ENCODE peak calls at places on chromosomes 1 and 21, in five cellular contexts. One of them, this sample, is unnamed.

GRCh38 chr1:153608742-153609584 is 4.0 kb downstream of the S100A16 start:
- DNase-seq in upper lobe of right lung: peak
- DNase-seq in retinal pigment epithelial cell: peak
- DNase-seq in choroid plexus epithelial cell: peak
- DNase-seq in CD4-positive, alpha-beta memory T cell: no peak
- DNase-seq in this sample: no peak

GRCh38 chr1:112855152-112855836 is 100.7 kb downstream of the SLC16A1 start:
- DNase-seq in choroid plexus epithelial cell: no peak
- DNase-seq in upper lobe of right lung: no peak
- DNase-seq in CD4-positive, alpha-beta memory T cell: no peak
- DNase-seq in retinal pigment epithelial cell: no peak
- DNase-seq in this sample: no peak

GRCh38 chr1:207896547-207896946 is 14.4 kb downstream of the CD34 start:
- DNase-seq in retinal pigment epithelial cell: no peak
- DNase-seq in CD4-positive, alpha-beta memory T cell: no peak
- DNase-seq in upper lobe of right lung: no peak
- DNase-seq in choroid plexus epithelial cell: no peak
- DNase-seq in this sample: no peak

GRCh38 chr1:153217212-153217611 is at the start of gene PRR9:
- DNase-seq in choroid plexus epithelial cell: no peak
- DNase-seq in retinal pigment epithelial cell: no peak
- DNase-seq in upper lobe of right lung: no peak
- DNase-seq in CD4-positive, alpha-beta memory T cell: no peak
- DNase-seq in this sample: peak

GRCh38 chr1:98457212-98457611 is 204.3 kb upstream of the SNX7 start:
- DNase-seq in choroid plexus epithelial cell: no peak
- DNase-seq in upper lobe of right lung: no peak
- DNase-seq in retinal pigment epithelial cell: no peak
- DNase-seq in CD4-positive, alpha-beta memory T cell: no peak
- DNase-seq in this sample: no peak

GRCh38 chr1:42736152-42736551 is 3.9 kb downstream of the CLDN19 start:
- DNase-seq in choroid plexus epithelial cell: peak
- DNase-seq in upper lobe of right lung: no peak
- DNase-seq in CD4-positive, alpha-beta memory T cell: no peak
- DNase-seq in retinal pigment epithelial cell: no peak
- DNase-seq in this sample: no peak

GRCh38 chr1:118461154-118461553 is 276.1 kb upstream of the SPAG17 start:
- DNase-seq in CD4-positive, alpha-beta memory T cell: no peak
- DNase-seq in retinal pigment epithelial cell: no peak
- DNase-seq in choroid plexus epithelial cell: peak
- DNase-seq in upper lobe of right lung: no peak
- DNase-seq in this sample: peak

GRCh38 chr1:165851034-165851658 is 23.7 kb downstream of the UCK2 start:
- DNase-seq in CD4-positive, alpha-beta memory T cell: no peak
- DNase-seq in choroid plexus epithelial cell: peak
- DNase-seq in retinal pigment epithelial cell: no peak
- DNase-seq in upper lobe of right lung: no peak
- DNase-seq in this sample: peak

GRCh38 chr1:91673603-91674002 is 173.0 kb downstream of the CDC7 start:
- DNase-seq in retinal pigment epithelial cell: no peak
- DNase-seq in upper lobe of right lung: no peak
- DNase-seq in CD4-positive, alpha-beta memory T cell: no peak
- DNase-seq in choroid plexus epithelial cell: peak
- DNase-seq in this sample: no peak

GRCh38 chr1:6880951-6881690 is 95.9 kb downstream of the CAMTA1 start:
- DNase-seq in retinal pigment epithelial cell: no peak
- DNase-seq in CD4-positive, alpha-beta memory T cell: no peak
- DNase-seq in upper lobe of right lung: no peak
- DNase-seq in choroid plexus epithelial cell: peak
- DNase-seq in this sample: no peak

GRCh38 chr1:100581096-100581705 is 43.3 kb downstream of the GPR88 start:
- DNase-seq in choroid plexus epithelial cell: no peak
- DNase-seq in upper lobe of right lung: no peak
- DNase-seq in CD4-positive, alpha-beta memory T cell: no peak
- DNase-seq in retinal pigment epithelial cell: no peak
- DNase-seq in this sample: peak

GRCh38 chr21:44904141-44904923 is 16.4 kb downstream of the ITGB2 start:
- DNase-seq in upper lobe of right lung: no peak
- DNase-seq in retinal pigment epithelial cell: no peak
- DNase-seq in choroid plexus epithelial cell: no peak
- DNase-seq in CD4-positive, alpha-beta memory T cell: no peak
- DNase-seq in this sample: no peak

GRCh38 chr1:17119744-17120482 is 662 bp upstream of the PADI2 start:
- DNase-seq in choroid plexus epithelial cell: no peak
- DNase-seq in upper lobe of right lung: peak
- DNase-seq in CD4-positive, alpha-beta memory T cell: no peak
- DNase-seq in retinal pigment epithelial cell: no peak
- DNase-seq in this sample: no peak
- H3K4me3 ChIP-seq in choroid plexus epithelial cell: no peak
- H3K4me3 ChIP-seq in upper lobe of right lung: peak
- H3K4me3 ChIP-seq in CD4-positive, alpha-beta memory T cell: no peak
- H3K4me3 ChIP-seq in retinal pigment epithelial cell: peak
- H3K4me3 ChIP-seq in this sample: no peak

GRCh38 chr1:3369437-3370076 is 84.9 kb upstream of the ARHGEF16 start:
- DNase-seq in upper lobe of right lung: no peak
- DNase-seq in retinal pigment epithelial cell: peak
- DNase-seq in choroid plexus epithelial cell: peak
- DNase-seq in CD4-positive, alpha-beta memory T cell: no peak
- DNase-seq in this sample: no peak
- H3K4me3 ChIP-seq in upper lobe of right lung: no peak
- H3K4me3 ChIP-seq in retinal pigment epithelial cell: no peak
- H3K4me3 ChIP-seq in choroid plexus epithelial cell: no peak
- H3K4me3 ChIP-seq in CD4-positive, alpha-beta memory T cell: no peak
- H3K4me3 ChIP-seq in this sample: no peak

DNA sequence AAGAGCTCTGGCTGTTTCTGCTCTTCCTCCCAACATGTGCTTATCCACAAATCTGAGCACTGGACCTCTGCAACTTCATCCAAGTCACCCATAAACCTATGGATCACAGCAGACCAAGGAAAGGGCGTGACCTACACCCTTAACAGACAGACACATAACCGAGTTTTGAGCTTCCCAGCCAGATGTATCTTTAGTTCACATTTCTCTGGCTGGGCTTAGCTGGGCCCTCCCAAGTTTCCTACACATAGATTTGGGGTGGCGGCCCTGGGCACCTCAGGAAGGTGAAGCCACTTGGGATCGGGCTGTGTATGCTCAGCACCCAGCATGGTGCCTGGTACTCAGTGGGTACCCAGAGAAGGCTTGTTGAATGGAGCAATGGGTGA is 26.4 kb downstream of the FAAH start:
- DNase-seq in CD4-positive, alpha-beta memory T cell: no peak
- DNase-seq in retinal pigment epithelial cell: no peak
- DNase-seq in choroid plexus epithelial cell: no peak
- DNase-seq in upper lobe of right lung: no peak
- DNase-seq in this sample: no peak
- H3K4me3 ChIP-seq in CD4-positive, alpha-beta memory T cell: no peak
- H3K4me3 ChIP-seq in retinal pigment epithelial cell: no peak
- H3K4me3 ChIP-seq in choroid plexus epithelial cell: no peak
- H3K4me3 ChIP-seq in upper lobe of right lung: no peak
- H3K4me3 ChIP-seq in this sample: no peak

GRCh38 chr1:15260418-15261154 is 13.6 kb downstream of the FHAD1 start:
- DNase-seq in CD4-positive, alpha-beta memory T cell: no peak
- DNase-seq in choroid plexus epithelial cell: peak
- DNase-seq in retinal pigment epithelial cell: no peak
- DNase-seq in upper lobe of right lung: peak
- DNase-seq in this sample: no peak

GRCh38 chr1:15261155-15262002 is 14.4 kb downstream of the FHAD1 start:
- DNase-seq in CD4-positive, alpha-beta memory T cell: no peak
- DNase-seq in choroid plexus epithelial cell: no peak
- DNase-seq in retinal pigment epithelial cell: no peak
- DNase-seq in upper lobe of right lung: peak
- DNase-seq in this sample: no peak

GRCh38 chr1:15262711-15263110 is 15.7 kb downstream of the FHAD1 start:
- DNase-seq in CD4-positive, alpha-beta memory T cell: no peak
- DNase-seq in retinal pigment epithelial cell: no peak
- DNase-seq in choroid plexus epithelial cell: no peak
- DNase-seq in upper lobe of right lung: no peak
- DNase-seq in this sample: no peak

GRCh38 chr1:15259608-15260007 is 12.6 kb downstream of the FHAD1 start:
- DNase-seq in retinal pigment epithelial cell: no peak
- DNase-seq in upper lobe of right lung: peak
- DNase-seq in CD4-positive, alpha-beta memory T cell: no peak
- DNase-seq in choroid plexus epithelial cell: no peak
- DNase-seq in this sample: no peak

GRCh38 chr1:15262003-15262377 is 15.0 kb downstream of the FHAD1 start:
- DNase-seq in CD4-positive, alpha-beta memory T cell: no peak
- DNase-seq in retinal pigment epithelial cell: no peak
- DNase-seq in upper lobe of right lung: no peak
- DNase-seq in choroid plexus epithelial cell: no peak
- DNase-seq in this sample: no peak
- H3K4me3 ChIP-seq in CD4-positive, alpha-beta memory T cell: no peak
- H3K4me3 ChIP-seq in retinal pigment epithelial cell: no peak
- H3K4me3 ChIP-seq in upper lobe of right lung: no peak
- H3K4me3 ChIP-seq in choroid plexus epithelial cell: no peak
- H3K4me3 ChIP-seq in this sample: no peak

GRCh38 chr1:231160851-231161710 is 777 bp upstream of the TRIM67 start:
- DNase-seq in CD4-positive, alpha-beta memory T cell: no peak
- DNase-seq in retinal pigment epithelial cell: no peak
- DNase-seq in choroid plexus epithelial cell: no peak
- DNase-seq in upper lobe of right lung: no peak
- DNase-seq in this sample: no peak
- H3K4me3 ChIP-seq in CD4-positive, alpha-beta memory T cell: no peak
- H3K4me3 ChIP-seq in retinal pigment epithelial cell: peak
- H3K4me3 ChIP-seq in choroid plexus epithelial cell: peak
- H3K4me3 ChIP-seq in upper lobe of right lung: no peak
- H3K4me3 ChIP-seq in this sample: no peak

DNA sequence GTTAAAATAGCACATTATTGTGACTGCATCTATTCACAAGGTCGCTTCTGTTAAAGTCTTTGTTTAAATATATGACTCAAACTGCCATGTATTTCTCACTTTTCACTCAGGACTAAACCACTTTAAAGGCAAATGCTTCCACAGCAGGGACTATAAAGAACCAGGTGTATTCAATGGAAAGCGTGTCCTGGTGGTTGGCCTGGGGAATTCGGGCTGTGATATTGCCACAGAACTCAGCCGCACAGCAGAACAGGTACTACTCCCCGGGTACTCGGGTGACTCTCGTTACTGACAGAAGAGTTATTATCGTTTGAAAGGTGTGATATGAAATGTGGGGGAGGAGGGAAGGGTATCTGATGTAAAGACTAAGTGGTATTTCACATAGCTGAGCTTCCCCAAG is 17.3 kb downstream of the FMO3 start:
- DNase-seq in retinal pigment epithelial cell: no peak
- DNase-seq in upper lobe of right lung: no peak
- DNase-seq in CD4-positive, alpha-beta memory T cell: no peak
- DNase-seq in choroid plexus epithelial cell: no peak
- DNase-seq in this sample: no peak
- H3K4me3 ChIP-seq in retinal pigment epithelial cell: no peak
- H3K4me3 ChIP-seq in upper lobe of right lung: peak
- H3K4me3 ChIP-seq in CD4-positive, alpha-beta memory T cell: no peak
- H3K4me3 ChIP-seq in choroid plexus epithelial cell: no peak
- H3K4me3 ChIP-seq in this sample: no peak

GRCh38 chr1:185062710-185063370 is 17.5 kb downstream of the RNF2 start:
- DNase-seq in upper lobe of right lung: no peak
- DNase-seq in CD4-positive, alpha-beta memory T cell: no peak
- DNase-seq in choroid plexus epithelial cell: peak
- DNase-seq in retinal pigment epithelial cell: no peak
- DNase-seq in this sample: no peak
- H3K4me3 ChIP-seq in upper lobe of right lung: no peak
- H3K4me3 ChIP-seq in CD4-positive, alpha-beta memory T cell: no peak
- H3K4me3 ChIP-seq in choroid plexus epithelial cell: no peak
- H3K4me3 ChIP-seq in retinal pigment epithelial cell: no peak
- H3K4me3 ChIP-seq in this sample: no peak

DNA sequence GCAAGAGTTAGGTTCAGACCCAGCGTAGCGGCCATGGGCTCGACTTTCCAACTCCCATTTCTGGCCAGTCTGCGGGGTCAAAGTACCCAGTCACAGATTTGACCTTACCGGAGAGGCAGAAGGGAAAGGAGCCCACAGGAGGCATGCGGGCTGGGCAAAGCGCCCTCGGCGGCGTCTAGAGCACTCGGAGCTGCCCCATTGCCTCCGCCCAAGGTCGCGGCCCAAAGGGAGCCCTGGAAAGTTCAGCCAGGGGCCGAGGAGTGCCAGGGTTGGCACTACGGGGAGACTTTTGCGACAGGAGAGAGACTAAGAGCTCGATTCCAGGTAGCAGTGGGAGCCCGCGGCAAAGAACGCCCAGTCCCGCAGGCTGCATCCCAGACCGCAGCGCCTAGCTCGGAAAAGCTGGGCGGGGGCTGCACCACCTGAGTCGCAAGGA is 896 bp downstream of the KANK4 start:
- DNase-seq in upper lobe of right lung: no peak
- DNase-seq in retinal pigment epithelial cell: no peak
- DNase-seq in CD4-positive, alpha-beta memory T cell: no peak
- DNase-seq in choroid plexus epithelial cell: no peak
- DNase-seq in this sample: no peak
- H3K4me3 ChIP-seq in upper lobe of right lung: peak
- H3K4me3 ChIP-seq in retinal pigment epithelial cell: peak
- H3K4me3 ChIP-seq in CD4-positive, alpha-beta memory T cell: no peak
- H3K4me3 ChIP-seq in choroid plexus epithelial cell: no peak
- H3K4me3 ChIP-seq in this sample: no peak

DNA sequence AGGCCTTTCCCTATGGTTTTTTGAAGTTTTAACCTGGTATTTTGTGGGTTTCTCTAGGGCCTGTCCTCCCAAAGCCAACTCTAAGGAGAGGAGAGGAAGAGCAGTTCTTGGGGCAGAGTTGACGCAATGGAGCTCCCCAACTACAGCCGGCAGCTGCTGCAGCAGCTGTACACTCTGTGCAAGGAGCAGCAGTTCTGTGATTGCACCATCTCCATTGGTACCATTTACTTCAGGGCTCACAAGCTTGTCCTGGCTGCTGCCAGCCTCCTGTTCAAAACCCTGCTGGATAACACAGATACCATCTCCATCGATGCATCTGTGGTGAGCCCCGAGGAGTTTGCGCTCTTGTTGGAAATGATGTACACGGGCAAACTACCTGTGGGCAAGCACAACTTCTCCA is 38.2 kb downstream of the ZBTB40 start:
- DNase-seq in choroid plexus epithelial cell: peak
- DNase-seq in CD4-positive, alpha-beta memory T cell: no peak
- DNase-seq in upper lobe of right lung: no peak
- DNase-seq in retinal pigment epithelial cell: no peak
- DNase-seq in this sample: no peak
- H3K4me3 ChIP-seq in choroid plexus epithelial cell: no peak
- H3K4me3 ChIP-seq in CD4-positive, alpha-beta memory T cell: no peak
- H3K4me3 ChIP-seq in upper lobe of right lung: no peak
- H3K4me3 ChIP-seq in retinal pigment epithelial cell: no peak
- H3K4me3 ChIP-seq in this sample: no peak

GRCh38 chr1:7962636-7963377 is 1.3 kb downstream of the PARK7 start:
- DNase-seq in upper lobe of right lung: no peak
- DNase-seq in retinal pigment epithelial cell: no peak
- DNase-seq in CD4-positive, alpha-beta memory T cell: no peak
- DNase-seq in choroid plexus epithelial cell: no peak
- DNase-seq in this sample: no peak
- H3K4me3 ChIP-seq in upper lobe of right lung: peak
- H3K4me3 ChIP-seq in retinal pigment epithelial cell: peak
- H3K4me3 ChIP-seq in CD4-positive, alpha-beta memory T cell: peak
- H3K4me3 ChIP-seq in choroid plexus epithelial cell: peak
- H3K4me3 ChIP-seq in this sample: peak

This sample was measured in Jurkat, Clone E6-1.